ENCODE peak calls at places on chromosomes 6 and 20, in six cellular contexts. Z is H9, L is IMR-90, O is H1, K is mesenchymal stem cell, I is trophoblast cell. P is an unnamed sample.

GRCh38 chr6:83047065-83047754 is 18.4 kb downstream of the UBE3D start:
- DNase-seq in Z (peak), L (no peak), O (peak), K (no peak), I (peak), P (no peak)

GRCh38 chr6:506508-506907 is 115.0 kb downstream of the IRF4 start:
- DNase-seq in Z (no peak), L (no peak), O (no peak), K (no peak), I (no peak), P (no peak)

GRCh38 chr6:121686611-121687023 is 251.2 kb downstream of the GJA1 start:
- DNase-seq in Z (peak), L (no peak), O (peak), K (no peak), I (peak), P (no peak)

GRCh38 chr6:4316867-4317400 is 181.6 kb upstream of the ECI2 start:
- DNase-seq in Z (no peak), L (peak), O (no peak), K (peak), I (peak), P (no peak)

GRCh38 chr6:133959667-133960368 is 6.8 kb downstream of the TBPL1 start:
- DNase-seq in Z (no peak), L (no peak), O (no peak), K (no peak), I (no peak), P (no peak)

GRCh38 chr20:11921326-11921725 is 3.6 kb downstream of the BTBD3 start:
- DNase-seq in Z (no peak), L (no peak), O (no peak), K (no peak), I (no peak), P (no peak)

GRCh38 chr6:149059557-149059956 is 258.0 kb upstream of the TAB2 start:
- DNase-seq in Z (no peak), L (peak), O (no peak), K (no peak), I (peak), P (no peak)

GRCh38 chr6:143885116-143885515 is 20.8 kb downstream of the ZC2HC1B start:
- DNase-seq in Z (peak), L (no peak), O (no peak), K (no peak), I (no peak), P (no peak)

GRCh38 chr6:47130086-47130485 is 88.0 kb upstream of the ADGRF1 start:
- DNase-seq in Z (no peak), L (no peak), O (no peak), K (peak), I (no peak), P (no peak)

GRCh38 chr6:37480951-37481597 is 18.6 kb downstream of the CCDC167 start:
- DNase-seq in Z (no peak), L (no peak), O (peak), K (no peak), I (no peak), P (no peak)

GRCh38 chr6:166484863-166485262 is 101.6 kb downstream of the RAMACL start:
- DNase-seq in Z (no peak), L (no peak), O (no peak), K (no peak), I (no peak), P (no peak)

GRCh38 chr6:140784573-140784972 is 1348.2 kb upstream of the GJE1 start:
- DNase-seq in Z (no peak), L (peak), O (no peak), K (peak), I (peak), P (no peak)

GRCh38 chr20:62732766-62733165 is 24.1 kb downstream of the NTSR1 start:
- DNase-seq in Z (no peak), L (no peak), O (no peak), K (no peak), I (peak), P (no peak)
- H3K14ac ChIP-seq in Z (no peak), L (no peak), O (no peak), K (no peak), I (no peak), P (peak)

GRCh38 chr20:43066061-43066575 is 123.6 kb downstream of the PTPRT start:
- DNase-seq in Z (no peak), L (no peak), O (no peak), K (no peak), I (no peak), P (no peak)
- H3K14ac ChIP-seq in Z (no peak), L (no peak), O (no peak), K (no peak), I (no peak), P (no peak)

DNA sequence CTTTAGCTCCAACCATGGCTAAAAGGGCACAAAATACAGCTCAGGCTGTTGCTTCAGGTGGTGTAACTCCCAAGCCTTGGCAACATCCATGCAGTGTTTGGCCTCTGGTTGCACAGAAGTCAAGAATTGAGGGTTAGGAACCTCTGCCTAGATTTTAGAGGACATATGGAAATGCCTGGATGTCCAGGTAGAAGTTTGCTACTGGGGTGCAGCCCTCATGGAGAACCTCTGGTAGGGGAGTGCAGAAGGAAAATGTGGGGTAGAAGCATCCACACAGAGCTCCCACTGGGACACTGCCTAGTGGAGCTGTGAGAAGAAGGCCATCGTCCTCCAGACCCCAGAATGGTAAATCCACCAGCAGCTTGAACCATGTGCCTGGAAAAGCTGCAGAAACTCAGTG is 1453.8 kb upstream of the EYS start:
- DNase-seq in Z (no peak), L (no peak), O (no peak), K (no peak), I (no peak), P (no peak)
- H3K14ac ChIP-seq in Z (no peak), L (no peak), O (no peak), K (no peak), I (no peak), P (no peak)

GRCh38 chr6:1812487-1812886 is 202.8 kb downstream of the FOXC1 start:
- DNase-seq in Z (no peak), L (no peak), O (no peak), K (no peak), I (no peak), P (no peak)

GRCh38 chr6:1810880-1811279 is 201.2 kb downstream of the FOXC1 start:
- DNase-seq in Z (no peak), L (no peak), O (no peak), K (no peak), I (no peak), P (no peak)

GRCh38 chr6:1806935-1807334 is 197.2 kb downstream of the FOXC1 start:
- DNase-seq in Z (no peak), L (no peak), O (no peak), K (no peak), I (no peak), P (no peak)

GRCh38 chr6:1812034-1812433 is 202.3 kb downstream of the FOXC1 start:
- DNase-seq in Z (no peak), L (no peak), O (no peak), K (no peak), I (no peak), P (no peak)

DNA sequence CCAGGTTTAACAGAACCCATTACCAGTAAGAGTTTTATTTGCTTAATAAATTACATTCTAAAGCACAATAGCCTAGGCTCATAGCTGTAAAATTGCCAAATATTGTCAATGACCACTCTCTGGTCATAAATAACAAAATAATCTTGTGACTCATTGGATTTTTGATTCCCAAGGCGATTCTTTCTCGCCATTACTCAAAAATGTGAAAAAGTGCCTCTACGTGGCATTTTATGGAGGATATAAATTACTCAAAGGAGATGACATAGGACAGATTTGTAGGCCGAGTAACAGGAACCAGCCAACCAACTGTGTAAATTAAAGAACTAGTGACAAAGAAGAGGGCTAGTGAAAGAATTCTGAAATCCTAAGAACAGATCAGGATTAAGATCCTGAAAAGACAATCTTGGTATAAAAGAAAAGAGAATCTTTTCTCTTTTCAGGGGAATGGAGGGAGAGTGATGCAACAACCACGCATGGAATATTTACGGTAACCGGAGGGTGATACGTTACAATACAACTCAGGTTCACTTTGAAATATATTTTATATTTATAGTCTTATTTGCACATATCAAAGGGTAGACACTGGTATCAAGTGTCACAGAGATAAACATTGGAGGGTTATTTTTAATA is 199.8 kb downstream of the FOXC1 start:
- DNase-seq in Z (no peak), L (no peak), O (no peak), K (no peak), I (no peak), P (no peak)
- H3K14ac ChIP-seq in Z (no peak), L (no peak), O (no peak), K (no peak), I (no peak), P (no peak)

DNA sequence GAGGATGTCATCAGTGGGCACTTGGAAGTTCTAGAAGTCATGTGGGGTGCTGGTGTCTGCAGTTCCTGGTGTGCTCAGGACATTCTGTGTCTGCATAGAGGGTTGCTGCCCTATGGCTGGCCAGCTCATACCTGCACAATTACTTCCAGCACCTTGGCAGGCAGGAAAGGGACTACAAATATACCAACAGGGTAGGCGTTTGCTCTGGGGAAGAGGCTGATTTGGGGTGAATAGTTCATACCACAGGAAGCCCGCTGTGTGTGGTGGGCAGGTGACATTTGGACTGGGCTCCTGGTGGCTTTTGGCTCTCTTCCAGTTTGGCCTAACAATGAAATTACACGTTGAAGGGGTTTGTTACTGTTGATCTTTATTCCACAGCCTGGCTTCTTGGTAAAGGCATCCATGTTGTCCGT is 88.2 kb downstream of the RSPH3 start:
- DNase-seq in Z (no peak), L (no peak), O (no peak), K (no peak), I (peak), P (no peak)
- H3K14ac ChIP-seq in Z (peak), L (no peak), O (no peak), K (no peak), I (peak), P (no peak)

P was measured in neuronal stem cell.